ENCODE peak calls at places on chromosome 5, in eight cellular contexts. One of them, this sample, is unnamed.

GRCh38 chr5:131533844-131534243 is 101.2 kb downstream of the RAPGEF6 start:
- DNase-seq in activated T-helper 1 cell treated with anti-CD3 and anti-CD28 coated beads, Interleukin-12 subunit alpha, Interleukin-12 subunit beta, Interleukin-2, Interleukin-4 antibody, amounts not matched to agents 30 ng/mL and 10 ng/mL and 1 ng/mL, durations not matched to agents 14 hours and 24 hours and 36 hours: no peak
- DNase-seq in posterior cingulate gyrus: no peak
- DNase-seq in GM23248: no peak
- DNase-seq in GM20000: no peak
- DNase-seq in SIG-M5: no peak
- DNase-seq in WTC11: no peak
- DNase-seq in C1 segment of cervical spinal cord: no peak
- DNase-seq in this sample: no peak

GRCh38 chr5:32047056-32047455 is 127.1 kb downstream of the GOLPH3 start:
- DNase-seq in activated T-helper 1 cell treated with anti-CD3 and anti-CD28 coated beads, Interleukin-12 subunit alpha, Interleukin-12 subunit beta, Interleukin-2, Interleukin-4 antibody, amounts not matched to agents 30 ng/mL and 10 ng/mL and 1 ng/mL, durations not matched to agents 14 hours and 24 hours and 36 hours: no peak
- DNase-seq in posterior cingulate gyrus: no peak
- DNase-seq in GM23248: peak
- DNase-seq in GM20000: no peak
- DNase-seq in SIG-M5: no peak
- DNase-seq in WTC11: no peak
- DNase-seq in C1 segment of cervical spinal cord: no peak
- DNase-seq in this sample: no peak

GRCh38 chr5:68482199-68482598 is 266.6 kb downstream of the PIK3R1 start:
- DNase-seq in activated T-helper 1 cell treated with anti-CD3 and anti-CD28 coated beads, Interleukin-12 subunit alpha, Interleukin-12 subunit beta, Interleukin-2, Interleukin-4 antibody, amounts not matched to agents 30 ng/mL and 10 ng/mL and 1 ng/mL, durations not matched to agents 14 hours and 24 hours and 36 hours: no peak
- DNase-seq in posterior cingulate gyrus: no peak
- DNase-seq in GM23248: no peak
- DNase-seq in GM20000: no peak
- DNase-seq in SIG-M5: no peak
- DNase-seq in WTC11: no peak
- DNase-seq in C1 segment of cervical spinal cord: no peak
- DNase-seq in this sample: no peak

GRCh38 chr5:84382363-84383295 is 2.1 kb downstream of the EDIL3 start:
- DNase-seq in activated T-helper 1 cell treated with anti-CD3 and anti-CD28 coated beads, Interleukin-12 subunit alpha, Interleukin-12 subunit beta, Interleukin-2, Interleukin-4 antibody, amounts not matched to agents 30 ng/mL and 10 ng/mL and 1 ng/mL, durations not matched to agents 14 hours and 24 hours and 36 hours: no peak
- DNase-seq in posterior cingulate gyrus: peak
- DNase-seq in GM23248: peak
- DNase-seq in GM20000: no peak
- DNase-seq in SIG-M5: no peak
- DNase-seq in WTC11: peak
- DNase-seq in C1 segment of cervical spinal cord: peak
- DNase-seq in this sample: peak

GRCh38 chr5:96243203-96243602 is 189.8 kb downstream of the PCSK1 start:
- DNase-seq in activated T-helper 1 cell treated with anti-CD3 and anti-CD28 coated beads, Interleukin-12 subunit alpha, Interleukin-12 subunit beta, Interleukin-2, Interleukin-4 antibody, amounts not matched to agents 30 ng/mL and 10 ng/mL and 1 ng/mL, durations not matched to agents 14 hours and 24 hours and 36 hours: no peak
- DNase-seq in posterior cingulate gyrus: no peak
- DNase-seq in GM23248: peak
- DNase-seq in GM20000: no peak
- DNase-seq in SIG-M5: no peak
- DNase-seq in WTC11: no peak
- DNase-seq in C1 segment of cervical spinal cord: no peak
- DNase-seq in this sample: no peak

GRCh38 chr5:141848771-141849370 is 29.3 kb downstream of the PCDH1 start:
- DNase-seq in activated T-helper 1 cell treated with anti-CD3 and anti-CD28 coated beads, Interleukin-12 subunit alpha, Interleukin-12 subunit beta, Interleukin-2, Interleukin-4 antibody, amounts not matched to agents 30 ng/mL and 10 ng/mL and 1 ng/mL, durations not matched to agents 14 hours and 24 hours and 36 hours: no peak
- DNase-seq in posterior cingulate gyrus: peak
- DNase-seq in GM23248: peak
- DNase-seq in GM20000: peak
- DNase-seq in SIG-M5: no peak
- DNase-seq in WTC11: peak
- DNase-seq in C1 segment of cervical spinal cord: peak
- DNase-seq in this sample: no peak

GRCh38 chr5:134125195-134126015 is 10.9 kb downstream of the TCF7 start:
- DNase-seq in activated T-helper 1 cell treated with anti-CD3 and anti-CD28 coated beads, Interleukin-12 subunit alpha, Interleukin-12 subunit beta, Interleukin-2, Interleukin-4 antibody, amounts not matched to agents 30 ng/mL and 10 ng/mL and 1 ng/mL, durations not matched to agents 14 hours and 24 hours and 36 hours: no peak
- DNase-seq in posterior cingulate gyrus: no peak
- DNase-seq in GM23248: peak
- DNase-seq in GM20000: no peak
- DNase-seq in SIG-M5: no peak
- DNase-seq in WTC11: no peak
- DNase-seq in C1 segment of cervical spinal cord: peak
- DNase-seq in this sample: no peak

GRCh38 chr5:138605254-138605972 is 30.2 kb upstream of the HSPA9 start:
- DNase-seq in activated T-helper 1 cell treated with anti-CD3 and anti-CD28 coated beads, Interleukin-12 subunit alpha, Interleukin-12 subunit beta, Interleukin-2, Interleukin-4 antibody, amounts not matched to agents 30 ng/mL and 10 ng/mL and 1 ng/mL, durations not matched to agents 14 hours and 24 hours and 36 hours: no peak
- DNase-seq in posterior cingulate gyrus: no peak
- DNase-seq in GM23248: no peak
- DNase-seq in GM20000: peak
- DNase-seq in SIG-M5: no peak
- DNase-seq in WTC11: no peak
- DNase-seq in C1 segment of cervical spinal cord: no peak
- DNase-seq in this sample: no peak

GRCh38 chr5:178206166-178207101 is 2.1 kb downstream of the HNRNPAB start:
- DNase-seq in activated T-helper 1 cell treated with anti-CD3 and anti-CD28 coated beads, Interleukin-12 subunit alpha, Interleukin-12 subunit beta, Interleukin-2, Interleukin-4 antibody, amounts not matched to agents 30 ng/mL and 10 ng/mL and 1 ng/mL, durations not matched to agents 14 hours and 24 hours and 36 hours: no peak
- DNase-seq in posterior cingulate gyrus: peak
- DNase-seq in GM23248: peak
- DNase-seq in GM20000: no peak
- DNase-seq in SIG-M5: no peak
- DNase-seq in WTC11: peak
- DNase-seq in C1 segment of cervical spinal cord: no peak
- DNase-seq in this sample: no peak

GRCh38 chr5:78758169-78758839 is 109.7 kb upstream of the LHFPL2 start:
- DNase-seq in activated T-helper 1 cell treated with anti-CD3 and anti-CD28 coated beads, Interleukin-12 subunit alpha, Interleukin-12 subunit beta, Interleukin-2, Interleukin-4 antibody, amounts not matched to agents 30 ng/mL and 10 ng/mL and 1 ng/mL, durations not matched to agents 14 hours and 24 hours and 36 hours: peak
- DNase-seq in posterior cingulate gyrus: no peak
- DNase-seq in GM23248: peak
- DNase-seq in GM20000: peak
- DNase-seq in SIG-M5: no peak
- DNase-seq in WTC11: no peak
- DNase-seq in C1 segment of cervical spinal cord: no peak
- DNase-seq in this sample: no peak

GRCh38 chr5:144035341-144035740 is 135.1 kb downstream of the YIPF5 start:
- DNase-seq in activated T-helper 1 cell treated with anti-CD3 and anti-CD28 coated beads, Interleukin-12 subunit alpha, Interleukin-12 subunit beta, Interleukin-2, Interleukin-4 antibody, amounts not matched to agents 30 ng/mL and 10 ng/mL and 1 ng/mL, durations not matched to agents 14 hours and 24 hours and 36 hours: no peak
- DNase-seq in posterior cingulate gyrus: no peak
- DNase-seq in GM23248: no peak
- DNase-seq in GM20000: no peak
- DNase-seq in SIG-M5: no peak
- DNase-seq in WTC11: no peak
- DNase-seq in C1 segment of cervical spinal cord: no peak
- DNase-seq in this sample: no peak

GRCh38 chr5:172243302-172243701 is 40.3 kb downstream of the UBTD2 start:
- DNase-seq in activated T-helper 1 cell treated with anti-CD3 and anti-CD28 coated beads, Interleukin-12 subunit alpha, Interleukin-12 subunit beta, Interleukin-2, Interleukin-4 antibody, amounts not matched to agents 30 ng/mL and 10 ng/mL and 1 ng/mL, durations not matched to agents 14 hours and 24 hours and 36 hours: no peak
- DNase-seq in posterior cingulate gyrus: no peak
- DNase-seq in GM23248: no peak
- DNase-seq in GM20000: no peak
- DNase-seq in SIG-M5: no peak
- DNase-seq in WTC11: no peak
- DNase-seq in C1 segment of cervical spinal cord: no peak
- DNase-seq in this sample: no peak

GRCh38 chr5:135476615-135477493 is 24.7 kb upstream of the TIFAB start:
- DNase-seq in activated T-helper 1 cell treated with anti-CD3 and anti-CD28 coated beads, Interleukin-12 subunit alpha, Interleukin-12 subunit beta, Interleukin-2, Interleukin-4 antibody, amounts not matched to agents 30 ng/mL and 10 ng/mL and 1 ng/mL, durations not matched to agents 14 hours and 24 hours and 36 hours: no peak
- DNase-seq in posterior cingulate gyrus: no peak
- DNase-seq in GM23248: no peak
- DNase-seq in GM20000: no peak
- DNase-seq in SIG-M5: no peak
- DNase-seq in WTC11: no peak
- DNase-seq in C1 segment of cervical spinal cord: no peak
- DNase-seq in this sample: no peak

GRCh38 chr5:157469687-157470086 is 9.7 kb downstream of the NIPAL4 start:
- DNase-seq in activated T-helper 1 cell treated with anti-CD3 and anti-CD28 coated beads, Interleukin-12 subunit alpha, Interleukin-12 subunit beta, Interleukin-2, Interleukin-4 antibody, amounts not matched to agents 30 ng/mL and 10 ng/mL and 1 ng/mL, durations not matched to agents 14 hours and 24 hours and 36 hours: no peak
- DNase-seq in posterior cingulate gyrus: no peak
- DNase-seq in GM23248: no peak
- DNase-seq in GM20000: no peak
- DNase-seq in SIG-M5: no peak
- DNase-seq in WTC11: no peak
- DNase-seq in C1 segment of cervical spinal cord: no peak
- DNase-seq in this sample: no peak

GRCh38 chr5:106368021-106368420 is 1302.7 kb downstream of the EFNA5 start:
- DNase-seq in activated T-helper 1 cell treated with anti-CD3 and anti-CD28 coated beads, Interleukin-12 subunit alpha, Interleukin-12 subunit beta, Interleukin-2, Interleukin-4 antibody, amounts not matched to agents 30 ng/mL and 10 ng/mL and 1 ng/mL, durations not matched to agents 14 hours and 24 hours and 36 hours: no peak
- DNase-seq in posterior cingulate gyrus: no peak
- DNase-seq in GM23248: no peak
- DNase-seq in GM20000: no peak
- DNase-seq in SIG-M5: no peak
- DNase-seq in WTC11: no peak
- DNase-seq in C1 segment of cervical spinal cord: no peak
- DNase-seq in this sample: no peak

GRCh38 chr5:159175547-159175946 is 33.8 kb downstream of the RNF145 start:
- DNase-seq in activated T-helper 1 cell treated with anti-CD3 and anti-CD28 coated beads, Interleukin-12 subunit alpha, Interleukin-12 subunit beta, Interleukin-2, Interleukin-4 antibody, amounts not matched to agents 30 ng/mL and 10 ng/mL and 1 ng/mL, durations not matched to agents 14 hours and 24 hours and 36 hours: no peak
- DNase-seq in posterior cingulate gyrus: no peak
- DNase-seq in GM23248: peak
- DNase-seq in GM20000: no peak
- DNase-seq in SIG-M5: no peak
- DNase-seq in WTC11: no peak
- DNase-seq in C1 segment of cervical spinal cord: no peak
- DNase-seq in this sample: no peak